ENCODE peak calls at places on chromosomes 13 and 19, in nine cellular contexts. E, S, U, I, D, C, Z, P and L are unnamed samples.

GRCh38 chr13:50080856-50081105 is 65.5 kb downstream of the KCNRG start:
- DNase-seq in E (no peak), S (no peak), U (no peak), I (no peak), D (no peak), C (peak; percentile 31), Z (no peak), P (no peak), L (peak; percentile 22)

GRCh38 chr19:12943437-12944044 is 2.1 kb upstream of the RAD23A start:
- DNase-seq in E (no peak), S (no peak), U (no peak), I (no peak), D (no peak), C (no peak), Z (no peak), P (no peak), L (no peak)

GRCh38 chr13:114078501-114079451 is 53.6 kb downstream of the RASA3 start:
- DNase-seq in E (no peak), S (peak; percentile 49), U (no peak), I (peak; percentile 78), D (peak; percentile 84), C (peak; percentile 95), Z (no peak), P (no peak), L (no peak)

GRCh38 chr13:30370146-30370545 is 52.1 kb upstream of the UBE2L5 start:
- DNase-seq in E (no peak), S (no peak), U (no peak), I (no peak), D (no peak), C (no peak), Z (no peak), P (no peak), L (no peak)

GRCh38 chr19:35433448-35433847 is 14.6 kb upstream of the FFAR2 start:
- DNase-seq in E (no peak), S (no peak), U (no peak), I (no peak), D (no peak), C (no peak), Z (no peak), P (no peak), L (no peak)

GRCh38 chr19:58279925-58280316 is 1.2 kb downstream of the ZNF8 start:
- DNase-seq in E (no peak), S (no peak), U (no peak), I (peak; percentile 26), D (no peak), C (no peak), Z (no peak), P (no peak), L (no peak)

GRCh38 chr13:52449323-52450011 is 967 bp downstream of the VPS36 start:
- DNase-seq in E (no peak), S (no peak), U (no peak), I (no peak), D (no peak), C (no peak), Z (no peak), P (no peak), L (no peak)

GRCh38 chr13:90919153-90919552 is 428.3 kb upstream of the MIR17HG start:
- DNase-seq in E (no peak), S (no peak), U (no peak), I (no peak), D (no peak), C (no peak), Z (no peak), P (no peak), L (no peak)

GRCh38 chr13:41694902-41695301 is 237.6 kb downstream of the RGCC start:
- DNase-seq in E (peak; percentile 24), S (no peak), U (peak; percentile 40), I (peak; percentile 68), D (peak; percentile 87), C (peak; percentile 98), Z (peak; percentile 60), P (no peak), L (no peak)

GRCh38 chr19:55146078-55146647 is 2.8 kb downstream of the TNNT1 start:
- DNase-seq in E (peak; percentile 74), S (no peak), U (peak; percentile 67), I (peak; percentile 73), D (peak; percentile 81), C (peak; percentile 26), Z (no peak), P (no peak), L (peak; percentile 76)

GRCh38 chr19:50639121-50640112 is at the start of gene SYT3:
- DNase-seq in E (peak; percentile 76), S (no peak), U (no peak), I (peak; percentile 62), D (peak; percentile 33), C (peak; percentile 16), Z (no peak), P (peak; percentile 57), L (peak; percentile 85)

GRCh38 chr13:23610966-23611486 is 40.8 kb downstream of the TNFRSF19 start:
- DNase-seq in E (no peak), S (no peak), U (no peak), I (no peak), D (no peak), C (peak; percentile 52), Z (no peak), P (no peak), L (no peak)

GRCh38 chr19:45306522-45307027 is 16.1 kb downstream of the CKM start:
- DNase-seq in E (no peak), S (no peak), U (no peak), I (no peak), D (no peak), C (no peak), Z (no peak), P (no peak), L (no peak)

GRCh38 chr19:6674868-6675305 is 4.9 kb upstream of the TNFSF14 start:
- DNase-seq in E (peak; percentile 90), S (no peak), U (no peak), I (peak; percentile 65), D (peak; percentile 87), C (peak; percentile 57), Z (peak; percentile 28), P (peak; percentile 6), L (peak; percentile 90)

GRCh38 chr13:106490887-106491321 is 44.6 kb downstream of the EFNB2 start:
- DNase-seq in E (no peak), S (no peak), U (no peak), I (no peak), D (no peak), C (no peak), Z (no peak), P (no peak), L (no peak)

GRCh38 chr13:109331898-109332297 is 454.5 kb downstream of the IRS2 start:
- DNase-seq in E (no peak), S (no peak), U (no peak), I (no peak), D (peak; percentile 42), C (peak; percentile 88), Z (no peak), P (no peak), L (no peak)

GRCh38 chr19:16315825-16316505 is 8.7 kb upstream of the KLF2 start:
- DNase-seq in E (no peak), S (no peak), U (no peak), I (peak; percentile 56), D (peak; percentile 44), C (peak; percentile 99), Z (peak; percentile 76), P (no peak), L (no peak)

GRCh38 chr19:33332248-33332647 is 29.9 kb upstream of the CEBPA start:
- DNase-seq in E (no peak), S (no peak), U (no peak), I (no peak), D (no peak), C (no peak), Z (peak; percentile 19), P (no peak), L (no peak)

GRCh38 chr19:3506384-3507340 is 551 bp downstream of the FZR1 start:
- DNase-seq in E (peak; percentile 58), S (no peak), U (no peak), I (no peak), D (peak; percentile 7), C (no peak), Z (peak; percentile 12), P (no peak), L (peak; percentile 72)

DNA sequence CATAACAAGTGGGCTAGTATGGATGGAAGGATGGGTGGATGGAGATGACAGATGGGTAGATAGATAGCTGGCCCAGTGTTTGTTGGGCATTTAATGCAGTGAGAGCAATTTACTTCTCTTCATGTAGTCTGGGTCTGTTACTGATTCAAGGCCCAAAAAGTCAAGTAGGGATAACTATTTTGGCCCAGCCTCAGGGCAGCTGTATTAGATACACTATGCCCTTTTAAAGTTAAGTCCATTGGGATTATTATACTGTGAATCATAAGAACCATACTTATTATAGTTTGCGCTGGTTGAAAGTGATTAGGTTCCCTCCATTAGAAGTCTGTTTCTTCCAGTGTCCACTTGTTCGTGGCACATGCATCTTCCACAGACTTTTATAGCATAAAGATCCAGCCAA is 4.7 kb downstream of the ITGBL1 start:
- DNase-seq in E (no peak), S (no peak), U (no peak), I (no peak), D (no peak), C (no peak), Z (no peak), P (no peak), L (no peak)
- TF ChIP-seq CTCF in E (no peak), S (no peak), U (no peak), I (no peak), D (no peak), C (no peak), Z (no peak), P (no peak), L (no peak)

GRCh38 chr13:111594606-111595005 is 274.2 kb downstream of the TEX29 start:
- DNase-seq in E (no peak), S (no peak), U (no peak), I (no peak), D (no peak), C (no peak), Z (no peak), P (no peak), L (no peak)
- TF ChIP-seq CTCF in E (no peak), S (no peak), U (no peak), I (no peak), D (no peak), C (no peak), Z (no peak), P (no peak), L (no peak)

DNA sequence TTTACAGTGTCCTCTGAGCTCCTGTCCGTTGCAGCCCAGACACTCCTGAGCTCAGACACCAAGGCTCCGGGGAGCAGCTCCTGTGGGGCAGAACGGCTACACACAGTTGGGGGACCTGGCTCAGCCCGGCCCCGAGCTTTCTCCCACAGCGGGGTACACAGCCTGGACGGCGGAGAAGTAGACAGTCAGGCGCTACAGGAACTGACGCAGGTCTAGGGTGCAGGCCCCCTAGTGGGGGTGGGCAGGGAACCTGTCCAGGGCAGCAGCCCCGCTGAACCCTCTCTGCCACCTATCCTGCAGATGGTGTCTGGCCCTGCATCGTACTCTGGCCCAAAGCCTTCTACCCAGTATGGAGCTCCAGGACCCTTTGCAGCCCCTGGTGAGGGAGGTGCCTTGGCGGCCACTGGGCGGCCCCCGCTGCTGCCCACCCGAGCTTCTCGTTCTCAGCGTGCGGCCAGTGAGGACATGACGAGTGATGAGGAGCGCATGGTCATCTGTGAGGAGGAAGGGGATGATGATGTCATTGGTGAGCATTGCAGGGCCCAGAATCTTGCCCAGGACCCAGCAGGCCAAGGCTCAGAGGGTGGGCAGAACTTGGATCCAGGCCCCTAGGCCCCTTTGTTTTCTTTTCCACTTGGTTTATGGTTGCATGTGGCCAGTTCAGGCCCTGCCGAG is 12.9 kb upstream of the PRR19 start:
- DNase-seq in E (no peak), S (no peak), U (no peak), I (no peak), D (no peak), C (no peak), Z (no peak), P (no peak), L (no peak)
- TF ChIP-seq CTCF in E (no peak), S (no peak), U (no peak), I (no peak), D (no peak), C (no peak), Z (no peak), P (no peak), L (no peak)

GRCh38 chr19:1401138-1401888 is at the start of gene GAMT:
- DNase-seq in E (peak; percentile 95), S (no peak), U (no peak), I (no peak), D (peak; percentile 43), C (no peak), Z (no peak), P (peak; percentile 45), L (peak; percentile 95)
- TF ChIP-seq CTCF in E (peak; percentile 70), S (no peak), U (peak; percentile 25), I (peak; percentile 69), D (peak; percentile 51), C (no peak), Z (peak; percentile 55), P (peak; percentile 59), L (peak; percentile 77)